ENCODE peak calls at places on chromosomes 2 and 18, in ten cellular contexts. I, T, J, S, Y, H, W, Q, G and X are unnamed samples.

GRCh38 chr2:192195548-192196418 is 1.1 kb upstream of the TMEFF2 start:
- DNase-seq in I (peak), T (peak), J (peak), S (peak), Y (no peak), H (peak), W (no peak), Q (no peak), G (peak), X (peak)

GRCh38 chr2:85795331-85796045 is 41.7 kb downstream of the ATOH8 start:
- DNase-seq in I (no peak), T (no peak), J (no peak), S (no peak), Y (peak), H (no peak), W (no peak), Q (no peak), G (no peak), X (no peak)

GRCh38 chr2:71601136-71602114 is 148.1 kb downstream of the DYSF start:
- DNase-seq in I (peak), T (peak), J (no peak), S (no peak), Y (no peak), H (no peak), W (no peak), Q (no peak), G (no peak), X (no peak)

GRCh38 chr18:64618390-64618789 is 469.5 kb upstream of the LINC00305 start:
- DNase-seq in I (no peak), T (no peak), J (no peak), S (no peak), Y (no peak), H (no peak), W (no peak), Q (no peak), G (no peak), X (no peak)

GRCh38 chr2:110842048-110842447 is 109.7 kb downstream of the ACOXL start:
- DNase-seq in I (no peak), T (no peak), J (peak), S (no peak), Y (no peak), H (no peak), W (no peak), Q (no peak), G (no peak), X (no peak)

GRCh38 chr18:62651276-62652031 is 63.9 kb upstream of the PHLPP1 start:
- DNase-seq in I (no peak), T (no peak), J (no peak), S (no peak), Y (no peak), H (no peak), W (no peak), Q (no peak), G (no peak), X (no peak)

GRCh38 chr2:136384541-136385303 is 266.8 kb upstream of the CXCR4 start:
- DNase-seq in I (no peak), T (no peak), J (peak), S (peak), Y (peak), H (peak), W (peak), Q (peak), G (no peak), X (peak)

GRCh38 chr2:136356111-136357033 is 238.4 kb upstream of the CXCR4 start:
- DNase-seq in I (no peak), T (no peak), J (no peak), S (no peak), Y (no peak), H (no peak), W (no peak), Q (no peak), G (no peak), X (no peak)

GRCh38 chr2:202786792-202787191 is 84.8 kb downstream of the ICA1L start:
- DNase-seq in I (no peak), T (no peak), J (no peak), S (no peak), Y (no peak), H (no peak), W (no peak), Q (no peak), G (no peak), X (peak)

GRCh38 chr2:112784199-112785189 is at the start of gene IL1A:
- DNase-seq in I (no peak), T (no peak), J (peak), S (peak), Y (no peak), H (peak), W (no peak), Q (peak), G (no peak), X (peak)

GRCh38 chr2:14684516-14684915 is 52.0 kb downstream of the LRATD1 start:
- DNase-seq in I (no peak), T (no peak), J (peak), S (no peak), Y (no peak), H (no peak), W (no peak), Q (no peak), G (no peak), X (no peak)

GRCh38 chr2:45918816-45919655 is 267.6 kb downstream of the PRKCE start:
- DNase-seq in I (no peak), T (no peak), J (no peak), S (no peak), Y (no peak), H (no peak), W (no peak), Q (no peak), G (peak), X (no peak)

GRCh38 chr18:55012041-55012440 is 52.8 kb upstream of the CCDC68 start:
- DNase-seq in I (no peak), T (no peak), J (no peak), S (no peak), Y (no peak), H (peak), W (no peak), Q (no peak), G (no peak), X (no peak)

GRCh38 chr2:48162742-48163141 is 256.4 kb upstream of the FBXO11 start:
- DNase-seq in I (no peak), T (no peak), J (no peak), S (no peak), Y (no peak), H (no peak), W (no peak), Q (no peak), G (no peak), X (no peak)

GRCh38 chr2:60884795-60885194 is 3.4 kb downstream of the REL start:
- DNase-seq in I (no peak), T (no peak), J (no peak), S (no peak), Y (no peak), H (peak), W (no peak), Q (no peak), G (no peak), X (no peak)

GRCh38 chr2:130829020-130829419 is 7.7 kb upstream of the ARHGEF4 start:
- DNase-seq in I (peak), T (no peak), J (peak), S (peak), Y (no peak), H (no peak), W (no peak), Q (peak), G (no peak), X (no peak)

GRCh38 chr18:50104421-50104820 is 90.5 kb downstream of the MYO5B start:
- DNase-seq in I (no peak), T (no peak), J (peak), S (no peak), Y (no peak), H (no peak), W (no peak), Q (no peak), G (no peak), X (no peak)

GRCh38 chr2:23486676-23487075 is 101.7 kb downstream of the KLHL29 start:
- DNase-seq in I (no peak), T (peak), J (no peak), S (no peak), Y (no peak), H (peak), W (no peak), Q (peak), G (peak), X (peak)

GRCh38 chr2:210795506-210795905 is 239.1 kb downstream of the CPS1 start:
- DNase-seq in I (no peak), T (no peak), J (no peak), S (no peak), Y (no peak), H (no peak), W (no peak), Q (no peak), G (no peak), X (no peak)

GRCh38 chr2:216221806-216222205 is 112.7 kb downstream of the XRCC5 start:
- DNase-seq in I (no peak), T (no peak), J (peak), S (no peak), Y (no peak), H (peak), W (no peak), Q (peak), G (no peak), X (no peak)

GRCh38 chr2:145775591-145775990 is 1255.7 kb upstream of the ZEB2 start:
- DNase-seq in I (no peak), T (no peak), J (no peak), S (no peak), Y (no peak), H (no peak), W (no peak), Q (no peak), G (no peak), X (no peak)

GRCh38 chr2:57396364-57397098 is 650.1 kb upstream of the VRK2 start:
- DNase-seq in I (no peak), T (no peak), J (no peak), S (peak), Y (no peak), H (no peak), W (no peak), Q (no peak), G (no peak), X (no peak)

GRCh38 chr2:240434728-240435456 is 571 bp upstream of the GPC1 start:
- DNase-seq in I (peak), T (peak), J (peak), S (peak), Y (peak), H (peak), W (peak), Q (peak), G (peak), X (peak)

GRCh38 chr2:145792745-145793144 is 1272.8 kb upstream of the ZEB2 start:
- DNase-seq in I (no peak), T (peak), J (no peak), S (no peak), Y (no peak), H (no peak), W (no peak), Q (no peak), G (no peak), X (no peak)

GRCh38 chr18:27656167-27656778 is 471.2 kb upstream of the CHST9 start:
- DNase-seq in I (no peak), T (no peak), J (peak), S (no peak), Y (no peak), H (no peak), W (no peak), Q (peak), G (no peak), X (no peak)

GRCh38 chr18:51522821-51523220 is 325.3 kb upstream of the MEX3C start:
- DNase-seq in I (no peak), T (no peak), J (no peak), S (no peak), Y (no peak), H (no peak), W (no peak), Q (peak), G (no peak), X (no peak)

GRCh38 chr2:132384491-132385186 is 32.0 kb upstream of the GPR39 start:
- DNase-seq in I (no peak), T (no peak), J (no peak), S (no peak), Y (no peak), H (no peak), W (no peak), Q (no peak), G (no peak), X (no peak)

GRCh38 chr2:32289165-32290054 is 11.7 kb downstream of the YIPF4 start:
- DNase-seq in I (no peak), T (no peak), J (peak), S (no peak), Y (no peak), H (peak), W (no peak), Q (no peak), G (no peak), X (peak)

DNA sequence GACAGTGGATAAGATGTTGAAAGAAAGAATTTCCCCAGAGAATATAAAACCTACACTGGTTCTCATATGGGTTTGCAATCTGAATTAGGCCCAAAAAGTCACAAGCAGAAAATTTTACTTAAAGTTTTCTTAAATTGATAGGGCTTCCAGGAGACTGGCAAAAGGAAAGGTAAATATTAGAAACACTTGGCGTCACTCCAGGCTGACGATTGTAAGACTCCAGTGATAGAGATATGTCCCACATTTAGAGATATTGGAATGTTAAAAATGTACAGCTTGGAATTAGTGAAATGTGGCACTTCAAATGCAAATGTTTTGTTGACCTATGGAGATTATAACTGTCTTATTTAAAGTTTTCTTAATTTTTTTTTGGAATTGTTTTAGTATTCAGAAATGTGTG is 14.0 kb downstream of the YIPF4 start:
- DNase-seq in I (no peak), T (no peak), J (peak), S (no peak), Y (no peak), H (no peak), W (no peak), Q (no peak), G (peak), X (no peak)
- TF ChIP-seq CTCF in I (no peak), T (no peak), J (no peak), S (no peak), Y (no peak), H (no peak), W (no peak), Q (no peak), G (no peak), X (no peak)

GRCh38 chr18:34978953-34979608 is 62.1 kb upstream of the MAPRE2 start:
- DNase-seq in I (peak), T (peak), J (peak), S (peak), Y (peak), H (peak), W (peak), Q (peak), G (peak), X (peak)
- H3K4me3 ChIP-seq in I (peak), T (peak), J (peak), S (peak), Y (peak), H (peak), W (peak), Q (peak), G (no peak), X (peak)

DNA sequence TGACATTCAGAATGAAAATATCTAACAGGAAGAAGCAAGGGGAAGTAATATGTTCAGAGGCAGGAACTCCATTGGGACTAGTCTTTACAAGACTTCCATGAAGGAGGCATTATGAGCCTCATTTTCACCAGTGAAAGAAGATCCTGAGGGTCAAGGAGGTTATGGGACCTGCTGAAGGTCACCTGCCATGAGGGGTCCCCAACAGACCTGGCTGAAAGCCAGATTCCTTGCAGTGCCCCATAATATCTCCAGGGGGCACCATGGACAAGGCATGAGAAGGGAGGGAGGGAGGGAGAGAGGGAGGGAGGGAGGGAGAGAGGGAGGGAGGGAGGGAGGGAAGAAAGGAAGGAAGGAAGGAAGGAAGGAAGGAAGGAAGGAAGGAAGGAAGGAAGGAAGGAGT is 27.9 kb downstream of the XDH start:
- DNase-seq in I (no peak), T (no peak), J (peak), S (peak), Y (peak), H (no peak), W (no peak), Q (no peak), G (no peak), X (no peak)
- TF ChIP-seq CTCF in I (no peak), T (no peak), J (peak), S (peak), Y (peak), H (peak), W (no peak), Q (peak), G (no peak), X (no peak)

DNA sequence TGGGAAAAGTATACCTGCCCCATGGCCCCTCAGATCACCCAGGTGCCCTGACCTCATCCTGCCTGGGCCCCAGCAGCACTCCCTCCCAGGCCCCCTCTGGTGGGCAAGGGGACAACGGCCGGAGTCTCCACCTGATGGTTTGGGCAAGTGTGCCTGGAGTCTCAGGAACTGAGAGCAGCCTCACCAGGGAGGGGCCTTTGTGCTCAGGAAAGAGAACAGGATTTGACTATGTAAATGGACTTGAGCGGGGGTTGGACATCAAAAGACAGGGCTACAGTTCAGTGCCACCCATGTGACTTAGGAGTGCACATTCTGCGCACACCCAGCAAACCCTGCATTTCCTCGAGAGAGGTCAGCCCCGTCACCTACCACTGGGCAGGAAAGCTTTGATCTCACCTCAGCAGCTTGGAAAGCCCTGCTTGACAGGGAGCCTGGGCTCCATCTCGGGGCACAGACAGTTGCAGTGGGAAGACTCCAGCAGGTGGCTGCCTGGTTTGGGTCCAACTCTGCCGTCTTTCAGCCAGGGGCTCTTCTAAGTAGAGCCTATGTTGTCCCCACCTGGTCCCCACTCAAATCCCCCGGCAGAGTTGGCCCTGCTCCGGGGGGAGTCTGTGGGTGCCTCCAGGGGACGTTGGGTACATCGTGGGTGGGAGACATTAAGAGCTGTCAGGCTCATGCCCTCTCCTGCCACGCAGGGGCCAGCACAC is 3.3 kb downstream of the INPP5D start:
- DNase-seq in I (no peak), T (no peak), J (no peak), S (peak), Y (peak), H (no peak), W (no peak), Q (no peak), G (no peak), X (no peak)
- H3K4me3 ChIP-seq in I (peak), T (peak), J (no peak), S (no peak), Y (no peak), H (no peak), W (no peak), Q (no peak), G (no peak), X (no peak)

DNA sequence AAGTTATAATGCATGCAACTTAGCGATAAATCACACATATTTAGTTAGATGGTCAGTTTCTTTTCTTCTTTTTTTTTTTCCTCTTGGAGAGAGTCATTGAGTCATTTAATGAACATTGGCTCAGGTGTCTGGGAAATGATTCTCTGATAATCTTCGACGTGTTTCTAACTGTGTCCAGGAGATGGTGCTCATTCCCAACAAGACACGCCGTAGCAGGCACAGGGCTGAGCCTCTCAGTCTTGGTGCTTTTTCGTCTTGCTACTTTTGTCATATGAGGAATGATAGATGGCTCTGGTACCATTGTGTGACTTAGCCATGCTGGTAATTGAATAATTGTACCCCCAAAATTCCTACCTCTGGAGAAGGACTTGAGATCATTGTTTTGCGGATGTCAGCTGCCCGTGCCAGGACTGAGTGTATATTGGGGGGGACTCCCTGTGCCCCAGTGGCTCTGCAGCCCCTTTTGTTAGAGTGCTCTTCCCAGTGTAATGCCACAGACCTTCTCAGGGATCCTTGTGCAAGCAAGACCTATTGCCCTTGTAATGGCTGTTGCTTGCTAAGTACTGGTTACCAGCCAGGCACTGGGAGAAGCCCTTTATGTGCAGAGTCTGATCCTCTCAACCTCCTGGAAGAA is 107.6 kb upstream of the CYRIA start:
- DNase-seq in I (no peak), T (no peak), J (peak), S (peak), Y (peak), H (peak), W (peak), Q (peak), G (no peak), X (peak)
- TF ChIP-seq CTCF in I (peak), T (peak), J (peak), S (peak), Y (peak), H (peak), W (peak), Q (peak), G (peak), X (peak)

DNA sequence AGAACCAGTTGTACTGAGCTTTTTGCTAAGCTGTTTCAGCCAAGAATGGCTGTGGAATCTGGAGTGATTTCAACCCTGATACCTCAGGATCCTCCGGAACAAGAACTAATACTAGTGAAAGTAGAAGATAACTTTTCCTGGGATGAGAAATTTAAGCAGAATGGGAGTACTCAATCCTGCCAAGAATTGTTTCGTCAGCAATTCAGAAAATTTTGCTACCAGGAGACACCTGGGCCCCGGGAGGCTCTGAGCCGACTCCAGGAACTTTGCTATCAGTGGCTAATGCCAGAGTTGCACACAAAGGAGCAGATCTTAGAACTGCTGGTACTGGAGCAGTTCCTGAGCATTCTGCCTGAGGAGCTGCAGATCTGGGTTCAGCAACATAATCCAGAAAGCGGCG is 1.6 kb downstream of the ZNF397 start:
- DNase-seq in I (no peak), T (no peak), J (no peak), S (no peak), Y (no peak), H (no peak), W (no peak), Q (no peak), G (no peak), X (no peak)
- H3K4me3 ChIP-seq in I (no peak), T (no peak), J (no peak), S (peak), Y (no peak), H (no peak), W (no peak), Q (no peak), G (no peak), X (no peak)

DNA sequence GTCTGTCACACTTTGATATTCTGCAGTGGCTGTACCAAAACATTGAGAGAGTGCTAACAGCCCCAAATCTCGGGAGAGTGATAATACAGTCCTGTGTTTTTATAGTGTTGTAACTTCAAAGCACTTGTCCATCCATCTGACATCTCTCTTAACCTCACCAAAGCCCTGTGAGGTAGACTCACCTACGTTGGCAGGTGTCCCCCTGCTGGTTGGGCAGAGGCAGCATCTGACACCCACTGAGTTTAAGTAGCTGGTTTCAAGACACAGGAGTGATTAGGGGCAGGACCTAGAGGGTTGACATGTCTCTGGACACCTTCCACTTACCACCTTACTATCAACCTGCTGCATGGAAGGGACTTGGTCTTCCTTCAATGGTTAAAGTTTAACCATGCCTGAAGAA is 22.9 kb downstream of the COLEC12 start:
- DNase-seq in I (no peak), T (no peak), J (peak), S (no peak), Y (peak), H (no peak), W (no peak), Q (no peak), G (peak), X (no peak)
- TF ChIP-seq CTCF in I (peak), T (peak), J (peak), S (peak), Y (peak), H (peak), W (no peak), Q (peak), G (peak), X (peak)